ENCODE peak calls at places on chromosomes 11 and 22, in ten cellular contexts. F is RWPE1; A is iPS DF 6.9; S is psoas muscle; C is fibroblast of lung; I is mesendoderm; L is keratinocyte; R is CD4-positive, alpha-beta memory T cell; D is upper lobe of right lung; W is SJSA1. G is an unnamed sample.
A peak's percentile ranks its signal among the peaks of the same experiment; 100 is the strongest.

GRCh38 chr11:126718319-126718718 is 282.3 kb downstream of the KIRREL3 start:
- DNase-seq in F (no peak), A (no peak), S (no peak), C (no peak), I (peak; percentile 19), L (no peak), R (no peak), D (no peak), W (no peak), G (no peak)

GRCh38 chr11:64447717-64448598 is 89.0 kb downstream of the RPS6KA4 start:
- DNase-seq in F (no peak), A (no peak), S (peak; percentile 64), C (peak; percentile 20), I (peak; percentile 15), L (no peak), R (no peak), D (peak; percentile 68), W (no peak), G (no peak)

GRCh38 chr22:45544588-45545170 is 42.0 kb downstream of the FBLN1 start:
- DNase-seq in F (no peak), A (no peak), S (no peak), C (peak; percentile 61), I (no peak), L (no peak), R (no peak), D (no peak), W (no peak), G (no peak)

GRCh38 chr22:17120281-17120680 is 879 bp downstream of the TMEM121B start:
- DNase-seq in F (peak; percentile 8), A (peak; percentile 75), S (peak; percentile 82), C (peak; percentile 24), I (peak; percentile 90), L (no peak), R (peak; percentile 52), D (peak; percentile 78), W (no peak), G (no peak)

GRCh38 chr11:116042125-116042524 is 537.9 kb upstream of the CADM1 start:
- DNase-seq in F (no peak), A (no peak), S (no peak), C (no peak), I (no peak), L (no peak), R (no peak), D (no peak), W (no peak), G (no peak)

GRCh38 chr11:28757725-28758515 is 649.7 kb downstream of the METTL15 start:
- DNase-seq in F (no peak), A (no peak), S (no peak), C (peak; percentile 48), I (no peak), L (no peak), R (no peak), D (no peak), W (no peak), G (no peak)

GRCh38 chr11:14015711-14016110 is 53.2 kb downstream of the SPON1 start:
- DNase-seq in F (peak; percentile 17), A (peak; percentile 2), S (no peak), C (peak; percentile 68), I (peak; percentile 94), L (no peak), R (no peak), D (no peak), W (peak; percentile 76), G (no peak)

GRCh38 chr11:91296628-91297027 is 928.0 kb upstream of the FAT3 start:
- DNase-seq in F (no peak), A (no peak), S (no peak), C (peak; percentile 83), I (no peak), L (no peak), R (no peak), D (no peak), W (no peak), G (no peak)

DNA sequence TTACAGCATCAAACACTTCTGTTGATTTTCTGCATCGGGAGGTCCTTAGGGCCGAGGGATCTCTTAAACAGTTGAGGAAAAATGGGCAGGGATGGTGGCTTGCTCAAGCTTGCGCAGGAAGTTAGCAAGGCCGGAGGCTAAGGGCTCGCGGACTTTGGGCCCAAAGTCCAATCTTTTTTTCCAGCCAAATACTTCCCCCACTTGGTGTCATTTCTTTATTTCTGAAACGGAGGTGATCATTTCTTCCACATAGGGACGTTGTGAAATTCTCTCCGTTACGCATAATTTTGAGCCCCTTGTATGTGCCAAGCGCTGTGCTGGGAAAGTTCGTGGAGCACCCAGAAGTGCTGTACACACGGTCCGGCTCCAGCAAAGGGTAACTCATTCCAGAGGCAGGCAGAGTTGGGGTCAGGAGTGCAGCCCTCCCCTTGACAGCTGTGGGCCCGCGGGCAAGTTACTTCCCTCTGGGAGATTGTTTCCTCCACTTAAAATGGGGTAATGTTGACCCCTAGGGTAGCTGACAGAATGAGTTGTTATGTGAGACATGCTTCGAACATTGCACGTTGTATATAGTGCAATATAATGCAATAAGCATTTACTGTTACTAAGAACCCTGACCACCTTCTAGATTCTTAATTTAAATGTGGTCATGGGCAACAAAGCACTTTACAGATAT is 837 bp downstream of the MIEF1 start:
- DNase-seq in F (no peak), A (no peak), S (peak; percentile 37), C (peak; percentile 63), I (no peak), L (no peak), R (no peak), D (no peak), W (no peak), G (no peak)
- H3K27ac ChIP-seq in F (peak overlapping the region; percentile 73), A (no peak overlapping the region), S (peak overlapping the region; percentile 91), C (peak overlapping the region; percentile 62), I (no peak overlapping the region), L (peak overlapping the region; percentile 84), R (peak overlapping the region; percentile 70), D (peak overlapping the region; percentile 85), W (peak overlapping the region; percentile 24), G (peak overlapping the region; percentile 46)

GRCh38 chr11:8802263-8802662 is 108.7 kb upstream of the AKIP1 start:
- DNase-seq in F (no peak), A (no peak), S (no peak), C (no peak), I (no peak), L (no peak), R (no peak), D (no peak), W (no peak), G (no peak)

GRCh38 chr11:8805256-8805655 is 105.7 kb upstream of the AKIP1 start:
- DNase-seq in F (no peak), A (no peak), S (no peak), C (no peak), I (no peak), L (no peak), R (no peak), D (no peak), W (no peak), G (no peak)

GRCh38 chr11:8801121-8801520 is 109.9 kb upstream of the AKIP1 start:
- DNase-seq in F (no peak), A (no peak), S (no peak), C (no peak), I (peak; percentile 86), L (no peak), R (no peak), D (no peak), W (no peak), G (no peak)

GRCh38 chr11:8806974-8807373 is 104.0 kb upstream of the AKIP1 start:
- DNase-seq in F (no peak), A (no peak), S (no peak), C (no peak), I (no peak), L (no peak), R (no peak), D (no peak), W (no peak), G (no peak)

GRCh38 chr11:8803973-8804372 is 107.0 kb upstream of the AKIP1 start:
- DNase-seq in F (no peak), A (no peak), S (no peak), C (no peak), I (no peak), L (no peak), R (no peak), D (peak; percentile 69), W (no peak), G (no peak)
- H3K27ac ChIP-seq in F (peak overlapping the region; percentile 43), A (no peak overlapping the region), S (no peak overlapping the region), C (no peak overlapping the region), I (no peak overlapping the region), L (no peak overlapping the region), R (no peak overlapping the region), D (no peak overlapping the region), W (no peak overlapping the region), G (no peak overlapping the region)

GRCh38 chr11:122920579-122920978 is 38.0 kb downstream of the JHY start:
- DNase-seq in F (no peak), A (no peak), S (no peak), C (no peak), I (peak; percentile 45), L (no peak), R (no peak), D (no peak), W (no peak), G (no peak)

GRCh38 chr11:122923302-122923701 is 40.7 kb downstream of the JHY start:
- DNase-seq in F (no peak), A (no peak), S (no peak), C (no peak), I (no peak), L (no peak), R (no peak), D (no peak), W (no peak), G (no peak)

GRCh38 chr11:122917311-122917710 is 34.8 kb downstream of the JHY start:
- DNase-seq in F (peak; percentile 40), A (no peak), S (no peak), C (no peak), I (no peak), L (no peak), R (no peak), D (no peak), W (no peak), G (peak; percentile 16)

GRCh38 chr11:122922893-122923292 is 40.3 kb downstream of the JHY start:
- DNase-seq in F (no peak), A (no peak), S (no peak), C (no peak), I (no peak), L (no peak), R (no peak), D (no peak), W (no peak), G (no peak)
- H3K27ac ChIP-seq in F (no peak overlapping the region), A (no peak overlapping the region), S (no peak overlapping the region), C (no peak overlapping the region), I (no peak overlapping the region), L (no peak overlapping the region), R (no peak overlapping the region), D (no peak overlapping the region), W (no peak overlapping the region), G (no peak overlapping the region)

GRCh38 chr11:119336744-119337469 is 2.6 kb downstream of the RNF26 start:
- DNase-seq in F (no peak), A (no peak), S (no peak), C (no peak), I (no peak), L (no peak), R (no peak), D (peak; percentile 38), W (no peak), G (no peak)

GRCh38 chr11:119335091-119335654 is 846 bp downstream of the RNF26 start:
- DNase-seq in F (no peak), A (no peak), S (no peak), C (no peak), I (no peak), L (no peak), R (no peak), D (peak; percentile 57), W (no peak), G (no peak)

GRCh38 chr11:119334173-119334930 is at the start of gene RNF26:
- DNase-seq in F (peak; percentile 100), A (peak; percentile 98), S (peak; percentile 96), C (peak; percentile 98), I (peak; percentile 100), L (peak; percentile 85), R (peak; percentile 94), D (peak; percentile 93), W (peak; percentile 92), G (peak; percentile 82)

GRCh38 chr11:119337581-119338317 is 2.9 kb downstream of the C1QTNF5 start:
- DNase-seq in F (no peak), A (no peak), S (no peak), C (peak; percentile 83), I (peak; percentile 90), L (no peak), R (no peak), D (peak; percentile 59), W (peak; percentile 96), G (no peak)

GRCh38 chr11:119335655-119336543 is 1.6 kb downstream of the RNF26 start:
- DNase-seq in F (no peak), A (no peak), S (peak; percentile 90), C (no peak), I (no peak), L (no peak), R (no peak), D (peak; percentile 61), W (no peak), G (no peak)
- H3K27ac ChIP-seq in F (peak overlapping the region; percentile 82), A (no peak overlapping the region), S (peak overlapping the region; percentile 95), C (no peak overlapping the region), I (no peak overlapping the region), L (no peak overlapping the region), R (no peak overlapping the region), D (no peak overlapping the region), W (no peak overlapping the region), G (no peak overlapping the region)